ENCODE peak calls at places on chromosomes 11 and 22, in seven cellular contexts. S is NCI-H69; E is T-helper 17 cell; M is CD4-positive, alpha-beta T cell; D is RKO; V is cardiac septum; Y is psoas muscle. C is an unnamed sample.

GRCh38 chr11:86515297-86516094 is 140.8 kb downstream of the CCDC81 start:
- DNase-seq in S (peak), E (no peak), M (no peak), D (peak), V (no peak), Y (no peak), C (no peak)

GRCh38 chr11:36774603-36775002 is 176.6 kb upstream of the RAG2 start:
- DNase-seq in S (no peak), E (no peak), M (no peak), D (peak), V (no peak), Y (no peak), C (no peak)

GRCh38 chr11:69669486-69669885 is 5.7 kb downstream of the LTO1 start:
- DNase-seq in S (no peak), E (no peak), M (no peak), D (no peak), V (peak), Y (no peak), C (peak)

GRCh38 chr11:102620858-102621561 is 4.1 kb downstream of the MMP20 start:
- DNase-seq in S (peak), E (no peak), M (no peak), D (no peak), V (no peak), Y (no peak), C (no peak)

GRCh38 chr22:27115816-27116256 is 458.4 kb downstream of the MIAT start:
- DNase-seq in S (no peak), E (no peak), M (no peak), D (no peak), V (no peak), Y (no peak), C (no peak)

GRCh38 chr11:92048415-92048814 is 176.2 kb upstream of the FAT3 start:
- DNase-seq in S (peak), E (no peak), M (no peak), D (no peak), V (no peak), Y (no peak), C (no peak)

GRCh38 chr11:117226388-117227385 is 5.2 kb downstream of the PCSK7 start:
- DNase-seq in S (peak), E (no peak), M (no peak), D (peak), V (no peak), Y (no peak), C (no peak)

GRCh38 chr11:73656985-73657384 is 10.6 kb downstream of the PLEKHB1 start:
- DNase-seq in S (no peak), E (no peak), M (no peak), D (no peak), V (no peak), Y (no peak), C (no peak)

GRCh38 chr22:27833803-27834202 is 32.2 kb upstream of the MN1 start:
- DNase-seq in S (no peak), E (no peak), M (no peak), D (no peak), V (no peak), Y (no peak), C (no peak)

GRCh38 chr11:76793834-76794291 is 10.7 kb downstream of the TSKU start:
- DNase-seq in S (peak), E (no peak), M (no peak), D (no peak), V (no peak), Y (no peak), C (no peak)

GRCh38 chr11:57460756-57461749 is 725 bp downstream of the RTN4RL2 start:
- DNase-seq in S (peak), E (peak), M (peak), D (no peak), V (no peak), Y (no peak), C (no peak)

GRCh38 chr11:90722552-90723190 is 499.8 kb upstream of the CHORDC1 start:
- DNase-seq in S (no peak), E (no peak), M (no peak), D (peak), V (no peak), Y (no peak), C (no peak)

GRCh38 chr11:125535585-125535984 is 33.7 kb upstream of the EI24 start:
- DNase-seq in S (no peak), E (no peak), M (no peak), D (no peak), V (no peak), Y (no peak), C (no peak)

GRCh38 chr11:1907955-1908354 is 11.5 kb upstream of the TNNT3 start:
- DNase-seq in S (no peak), E (no peak), M (no peak), D (no peak), V (no peak), Y (no peak), C (no peak)

C was measured in left colon.